ENCODE peak calls at places on chromosomes 16 and 17, in eight cellular contexts. B, Q, J, N, P, W, L and A are unnamed samples.

GRCh38 chr17:82424001-82424862 is 5.8 kb upstream of the OGFOD3 start:
- DNase-seq in B (no peak), Q (peak), J (peak), N (no peak), P (peak), W (no peak), L (no peak), A (no peak)

GRCh38 chr16:81384006-81384405 is 60.6 kb upstream of the CMIP start:
- DNase-seq in B (no peak), Q (no peak), J (no peak), N (no peak), P (no peak), W (no peak), L (no peak), A (no peak)

GRCh38 chr16:79360267-79360666 is 240.3 kb downstream of the MAF start:
- DNase-seq in B (no peak), Q (no peak), J (no peak), N (no peak), P (no peak), W (no peak), L (no peak), A (no peak)

GRCh38 chr17:69430488-69430887 is 16.0 kb downstream of the MAP2K6 start:
- DNase-seq in B (no peak), Q (no peak), J (no peak), N (no peak), P (no peak), W (no peak), L (no peak), A (no peak)

GRCh38 chr16:66701061-66701460 is 4.5 kb upstream of the CMTM4 start:
- DNase-seq in B (no peak), Q (no peak), J (no peak), N (no peak), P (peak), W (no peak), L (no peak), A (no peak)

GRCh38 chr17:46053911-46054534 is 55.0 kb downstream of the STH start:
- DNase-seq in B (no peak), Q (no peak), J (no peak), N (no peak), P (no peak), W (no peak), L (no peak), A (no peak)

GRCh38 chr17:46876353-46876887 is 25.0 kb downstream of the WNT9B start:
- DNase-seq in B (no peak), Q (no peak), J (no peak), N (no peak), P (peak), W (peak), L (no peak), A (no peak)

GRCh38 chr17:13735444-13735843 is 133.7 kb upstream of the HS3ST3A1 start:
- DNase-seq in B (no peak), Q (no peak), J (no peak), N (no peak), P (no peak), W (no peak), L (no peak), A (no peak)

GRCh38 chr16:70331588-70332358 is 14.9 kb upstream of the DDX19A start:
- DNase-seq in B (no peak), Q (no peak), J (no peak), N (no peak), P (peak), W (no peak), L (no peak), A (no peak)